ENCODE peak calls at places on chromosomes 13 and 19, in eight cellular contexts. One of them, this sample, is unnamed. For H3K4me1, the result is how much of the 10 kb centered on the place peaks cover.

GRCh38 chr13:41054212-41054877 is 7.0 kb upstream of the WBP4 start:
- DNase-seq in OCI-LY7: peak
- DNase-seq in suprapubic skin: no peak
- DNase-seq in K562: no peak
- DNase-seq in Peyer's patch: no peak
- DNase-seq in transverse colon: peak
- DNase-seq in esophagus squamous epithelium: no peak
- DNase-seq in IMR-90: peak
- DNase-seq in this sample: peak

GRCh38 chr19:18519962-18520847 is 1.7 kb downstream of the ELL start:
- DNase-seq in esophagus squamous epithelium: no peak
- DNase-seq in K562: no peak
- DNase-seq in IMR-90: peak
- DNase-seq in transverse colon: peak
- DNase-seq in OCI-LY7: peak
- DNase-seq in suprapubic skin: no peak
- DNase-seq in Peyer's patch: peak
- DNase-seq in this sample: peak

GRCh38 chr19:14218615-14219330 is 12.8 kb upstream of the ADGRL1 start:
- DNase-seq in suprapubic skin: no peak
- DNase-seq in esophagus squamous epithelium: no peak
- DNase-seq in Peyer's patch: no peak
- DNase-seq in IMR-90: no peak
- DNase-seq in OCI-LY7: no peak
- DNase-seq in transverse colon: no peak
- DNase-seq in K562: no peak
- DNase-seq in this sample: no peak

GRCh38 chr13:70894258-70894657 is 786.0 kb upstream of the KLHL1 start:
- DNase-seq in IMR-90: no peak
- DNase-seq in transverse colon: no peak
- DNase-seq in esophagus squamous epithelium: no peak
- DNase-seq in OCI-LY7: no peak
- DNase-seq in K562: no peak
- DNase-seq in Peyer's patch: no peak
- DNase-seq in suprapubic skin: no peak
- DNase-seq in this sample: no peak

GRCh38 chr13:97429681-97430081 is 4.3 kb upstream of the RAP2A start:
- DNase-seq in IMR-90: peak
- DNase-seq in OCI-LY7: no peak
- DNase-seq in K562: no peak
- DNase-seq in esophagus squamous epithelium: no peak
- DNase-seq in transverse colon: no peak
- DNase-seq in Peyer's patch: no peak
- DNase-seq in suprapubic skin: no peak
- DNase-seq in this sample: no peak

GRCh38 chr19:18895828-18896341 is at the start of gene CERS1:
- DNase-seq in IMR-90: no peak
- DNase-seq in OCI-LY7: no peak
- DNase-seq in suprapubic skin: no peak
- DNase-seq in esophagus squamous epithelium: no peak
- DNase-seq in Peyer's patch: no peak
- DNase-seq in transverse colon: no peak
- DNase-seq in K562: peak
- DNase-seq in this sample: peak

GRCh38 chr19:19334989-19335344 is 14.3 kb downstream of the MAU2 start:
- DNase-seq in K562: no peak
- DNase-seq in Peyer's patch: no peak
- DNase-seq in transverse colon: no peak
- DNase-seq in esophagus squamous epithelium: no peak
- DNase-seq in OCI-LY7: no peak
- DNase-seq in suprapubic skin: no peak
- DNase-seq in IMR-90: no peak
- DNase-seq in this sample: no peak

GRCh38 chr19:52398091-52398461 is 427 bp downstream of the ZNF528 start:
- DNase-seq in Peyer's patch: no peak
- DNase-seq in transverse colon: peak
- DNase-seq in esophagus squamous epithelium: no peak
- DNase-seq in K562: peak
- DNase-seq in OCI-LY7: no peak
- DNase-seq in IMR-90: peak
- DNase-seq in suprapubic skin: no peak
- DNase-seq in this sample: peak

GRCh38 chr13:47256618-47257017 is 359.8 kb upstream of the HTR2A start:
- DNase-seq in suprapubic skin: no peak
- DNase-seq in IMR-90: peak
- DNase-seq in K562: no peak
- DNase-seq in esophagus squamous epithelium: no peak
- DNase-seq in transverse colon: no peak
- DNase-seq in OCI-LY7: no peak
- DNase-seq in Peyer's patch: no peak
- DNase-seq in this sample: no peak

DNA sequence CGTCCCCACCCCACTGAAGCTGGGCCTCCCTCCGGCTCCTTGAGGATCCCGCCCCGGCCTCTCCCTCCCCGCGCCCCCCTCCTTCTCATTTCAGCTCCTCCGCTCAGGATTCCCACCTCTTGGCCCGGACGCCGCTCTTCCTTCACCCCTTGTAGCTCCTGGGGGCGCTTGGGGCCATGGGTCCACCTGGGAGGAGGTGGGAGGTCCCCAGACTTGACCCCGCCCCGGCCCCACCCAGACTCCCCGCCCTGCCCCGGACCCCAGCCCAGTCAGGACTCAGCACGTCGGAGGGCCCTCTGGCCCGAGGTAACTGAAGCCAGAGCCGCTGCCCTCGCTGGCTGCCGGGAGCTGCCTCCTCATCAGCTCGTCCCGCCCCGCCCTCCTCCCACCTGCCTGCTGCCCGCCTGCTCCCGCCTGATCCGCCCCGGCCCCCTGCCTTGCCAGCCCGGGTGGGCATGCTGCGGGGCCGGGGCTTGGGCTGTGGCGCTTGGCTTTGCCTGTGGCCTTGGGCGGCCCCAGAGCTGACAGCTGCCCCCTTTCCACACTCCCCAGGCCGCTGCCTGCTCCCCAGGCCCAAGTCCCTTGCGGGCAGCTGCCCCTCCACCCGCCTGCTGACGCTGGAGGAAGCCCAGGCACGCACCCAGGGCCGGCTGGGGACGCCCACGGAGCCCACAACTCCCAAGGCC is 9.2 kb downstream of the ARHGAP33 start:
- DNase-seq in Peyer's patch: no peak
- DNase-seq in K562: no peak
- DNase-seq in transverse colon: no peak
- DNase-seq in suprapubic skin: no peak
- DNase-seq in IMR-90: no peak
- DNase-seq in esophagus squamous epithelium: no peak
- DNase-seq in OCI-LY7: no peak
- DNase-seq in this sample: no peak
- H3K4me3 ChIP-seq in Peyer's patch: no peak
- H3K4me3 ChIP-seq in K562: no peak
- H3K4me3 ChIP-seq in transverse colon: no peak
- H3K4me3 ChIP-seq in suprapubic skin: no peak
- H3K4me3 ChIP-seq in IMR-90: no peak
- H3K4me3 ChIP-seq in esophagus squamous epithelium: no peak
- H3K4me3 ChIP-seq in OCI-LY7: no peak
- H3K4me3 ChIP-seq in this sample: no peak

GRCh38 chr19:40277356-40277755 is 7.8 kb downstream of the AKT2 start:
- DNase-seq in esophagus squamous epithelium: no peak
- DNase-seq in K562: no peak
- DNase-seq in Peyer's patch: no peak
- DNase-seq in OCI-LY7: no peak
- DNase-seq in transverse colon: no peak
- DNase-seq in suprapubic skin: no peak
- DNase-seq in IMR-90: no peak
- DNase-seq in this sample: no peak
- H3K4me1 ChIP-seq in esophagus squamous epithelium: under half
- H3K4me1 ChIP-seq in K562: half or more
- H3K4me1 ChIP-seq in Peyer's patch: under half
- H3K4me1 ChIP-seq in OCI-LY7: under half
- H3K4me1 ChIP-seq in transverse colon: under half
- H3K4me1 ChIP-seq in suprapubic skin: half or more
- H3K4me1 ChIP-seq in IMR-90: under half
- H3K4me1 ChIP-seq in this sample: under half

DNA sequence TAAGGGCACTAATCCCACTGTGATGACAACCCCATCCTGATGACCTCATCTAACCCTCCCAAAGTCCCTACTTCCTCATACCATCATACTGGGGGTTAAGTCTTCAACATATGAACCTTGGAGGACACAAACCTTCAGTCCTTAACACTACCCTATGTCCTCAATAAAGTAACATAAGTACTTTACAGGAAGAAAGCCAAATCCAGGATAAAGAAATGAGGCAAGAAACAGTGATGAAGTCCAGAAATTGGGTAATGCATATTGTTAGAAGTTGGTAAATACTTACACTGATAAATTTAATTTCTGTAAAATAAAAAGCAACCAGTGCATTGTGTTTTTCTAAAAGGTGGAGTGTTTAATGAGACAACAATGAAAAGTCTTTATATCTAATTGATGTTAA is 284.8 kb upstream of the SOX21 start:
- DNase-seq in suprapubic skin: no peak
- DNase-seq in transverse colon: no peak
- DNase-seq in Peyer's patch: no peak
- DNase-seq in K562: no peak
- DNase-seq in OCI-LY7: no peak
- DNase-seq in IMR-90: no peak
- DNase-seq in esophagus squamous epithelium: no peak
- DNase-seq in this sample: no peak
- TF ChIP-seq CTCF in suprapubic skin: no peak
- TF ChIP-seq CTCF in transverse colon: no peak
- TF ChIP-seq CTCF in Peyer's patch: no peak
- TF ChIP-seq CTCF in K562: no peak
- TF ChIP-seq CTCF in OCI-LY7: no peak
- TF ChIP-seq CTCF in IMR-90: no peak
- TF ChIP-seq CTCF in esophagus squamous epithelium: no peak
- TF ChIP-seq CTCF in this sample: no peak

GRCh38 chr13:49606747-49607648 is 21.3 kb upstream of the ARL11 start:
- DNase-seq in IMR-90: peak
- DNase-seq in suprapubic skin: peak
- DNase-seq in transverse colon: peak
- DNase-seq in K562: peak
- DNase-seq in Peyer's patch: peak
- DNase-seq in OCI-LY7: peak
- DNase-seq in esophagus squamous epithelium: peak
- DNase-seq in this sample: peak
- H3K4me3 ChIP-seq in IMR-90: peak
- H3K4me3 ChIP-seq in suprapubic skin: peak
- H3K4me3 ChIP-seq in transverse colon: peak
- H3K4me3 ChIP-seq in K562: peak
- H3K4me3 ChIP-seq in Peyer's patch: peak
- H3K4me3 ChIP-seq in OCI-LY7: peak
- H3K4me3 ChIP-seq in esophagus squamous epithelium: peak
- H3K4me3 ChIP-seq in this sample: peak

DNA sequence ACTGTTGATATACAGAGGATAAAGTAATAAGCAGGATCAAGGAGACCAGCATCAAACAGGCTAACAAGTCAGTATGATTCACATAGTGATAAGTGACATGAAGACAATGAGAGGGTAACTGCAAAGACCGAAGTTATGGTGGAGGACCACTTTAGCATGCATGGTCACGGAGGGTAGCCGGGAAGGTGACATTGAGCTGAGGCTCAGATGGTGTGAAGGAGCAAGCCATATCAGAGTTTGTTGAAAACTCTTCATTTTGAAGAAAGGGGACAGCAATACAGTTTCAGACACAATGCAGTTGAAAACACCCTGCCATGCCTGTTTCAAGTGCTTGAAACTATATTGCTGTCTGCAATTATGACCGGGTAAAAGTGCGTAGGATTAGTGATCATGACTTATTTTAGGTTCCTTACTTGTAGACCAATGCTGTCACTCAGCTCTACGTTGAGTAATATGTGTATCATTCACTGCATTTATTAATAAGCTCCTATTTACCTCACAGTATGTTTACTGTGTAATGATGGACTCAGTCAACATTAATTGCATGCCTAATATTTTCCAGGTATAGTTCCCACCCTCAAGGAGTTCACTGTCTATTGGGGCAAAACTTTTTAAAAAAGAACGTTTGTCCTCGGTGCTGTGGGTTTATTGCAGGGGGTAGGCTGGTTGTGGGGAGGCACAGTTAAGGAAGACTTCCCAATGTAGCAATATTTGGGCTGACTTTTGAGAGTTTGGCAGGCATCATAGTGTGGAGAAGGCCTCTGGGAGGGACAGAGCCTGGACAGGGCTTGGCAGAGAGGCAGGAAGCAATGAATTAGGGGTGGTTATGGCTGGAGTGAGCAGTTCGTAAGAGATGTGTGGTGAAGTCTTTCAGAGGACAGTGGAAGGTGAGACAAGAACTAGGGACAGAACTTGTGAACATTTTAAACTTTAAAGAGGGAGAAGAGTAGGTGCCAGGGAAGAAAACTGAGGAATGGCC is 3.2 kb downstream of the UBAC2 start:
- DNase-seq in Peyer's patch: no peak
- DNase-seq in OCI-LY7: no peak
- DNase-seq in IMR-90: no peak
- DNase-seq in suprapubic skin: no peak
- DNase-seq in transverse colon: no peak
- DNase-seq in esophagus squamous epithelium: no peak
- DNase-seq in K562: no peak
- DNase-seq in this sample: no peak
- H3K4me1 ChIP-seq in Peyer's patch: under half
- H3K4me1 ChIP-seq in OCI-LY7: half or more
- H3K4me1 ChIP-seq in IMR-90: under half
- H3K4me1 ChIP-seq in suprapubic skin: half or more
- H3K4me1 ChIP-seq in transverse colon: under half
- H3K4me1 ChIP-seq in esophagus squamous epithelium: under half
- H3K4me1 ChIP-seq in K562: under half
- H3K4me1 ChIP-seq in this sample: under half